ENCODE peak calls at places on chromosomes 6 and 20, in five cellular contexts. One of them, this sample, is unnamed. For H3K4me1, the result is how much of the 10 kb centered on the place peaks cover.

GRCh38 chr6:5462856-5463255 is 201.5 kb downstream of the FARS2 start:
- DNase-seq in cardiac muscle cell: no peak
- DNase-seq in MM.1S: no peak
- DNase-seq in K562: no peak
- DNase-seq in heart right ventricle: no peak
- DNase-seq in this sample: no peak

GRCh38 chr20:41329435-41330342 is 10.9 kb upstream of the LPIN3 start:
- DNase-seq in cardiac muscle cell: peak
- DNase-seq in MM.1S: peak
- DNase-seq in K562: no peak
- DNase-seq in heart right ventricle: peak
- DNase-seq in this sample: no peak

GRCh38 chr6:15351631-15352030 is 105.8 kb downstream of the JARID2 start:
- DNase-seq in MM.1S: no peak
- DNase-seq in cardiac muscle cell: peak
- DNase-seq in K562: no peak
- DNase-seq in heart right ventricle: no peak
- DNase-seq in this sample: no peak

GRCh38 chr20:56995635-56996075 is 270.8 kb downstream of the BMP7 start:
- DNase-seq in MM.1S: peak
- DNase-seq in cardiac muscle cell: peak
- DNase-seq in heart right ventricle: no peak
- DNase-seq in K562: peak
- DNase-seq in this sample: no peak

GRCh38 chr6:148736779-148737412 is 9.9 kb upstream of the UST start:
- DNase-seq in K562: no peak
- DNase-seq in heart right ventricle: no peak
- DNase-seq in MM.1S: no peak
- DNase-seq in cardiac muscle cell: no peak
- DNase-seq in this sample: no peak

GRCh38 chr6:129835691-129836090 is 25.4 kb downstream of the TMEM244 start:
- DNase-seq in heart right ventricle: no peak
- DNase-seq in K562: no peak
- DNase-seq in MM.1S: no peak
- DNase-seq in cardiac muscle cell: no peak
- DNase-seq in this sample: no peak

GRCh38 chr6:13668291-13668928 is 43.2 kb downstream of the RANBP9 start:
- DNase-seq in heart right ventricle: no peak
- DNase-seq in cardiac muscle cell: peak
- DNase-seq in K562: peak
- DNase-seq in MM.1S: peak
- DNase-seq in this sample: no peak

GRCh38 chr6:153484056-153484455 is 353.0 kb upstream of the RGS17 start:
- DNase-seq in MM.1S: no peak
- DNase-seq in heart right ventricle: no peak
- DNase-seq in cardiac muscle cell: no peak
- DNase-seq in K562: no peak
- DNase-seq in this sample: no peak

GRCh38 chr20:15613530-15613929 is 959.7 kb downstream of the KIF16B start:
- DNase-seq in cardiac muscle cell: no peak
- DNase-seq in heart right ventricle: no peak
- DNase-seq in MM.1S: no peak
- DNase-seq in K562: no peak
- DNase-seq in this sample: no peak

GRCh38 chr20:21238400-21238799 is 64.7 kb upstream of the XRN2 start:
- DNase-seq in K562: no peak
- DNase-seq in MM.1S: no peak
- DNase-seq in heart right ventricle: peak
- DNase-seq in cardiac muscle cell: no peak
- DNase-seq in this sample: no peak

GRCh38 chr6:155154158-155154830 is 109.5 kb upstream of the CLDN20 start:
- DNase-seq in cardiac muscle cell: peak
- DNase-seq in heart right ventricle: no peak
- DNase-seq in MM.1S: no peak
- DNase-seq in K562: peak
- DNase-seq in this sample: no peak

GRCh38 chr6:6856538-6857523 is 250.9 kb upstream of the RREB1 start:
- DNase-seq in MM.1S: no peak
- DNase-seq in K562: no peak
- DNase-seq in heart right ventricle: peak
- DNase-seq in cardiac muscle cell: peak
- DNase-seq in this sample: peak

GRCh38 chr6:158654498-158654897 is 4.6 kb downstream of the SYTL3 start:
- DNase-seq in K562: no peak
- DNase-seq in MM.1S: no peak
- DNase-seq in heart right ventricle: peak
- DNase-seq in cardiac muscle cell: peak
- DNase-seq in this sample: peak

GRCh38 chr6:11317885-11318771 is 85.7 kb upstream of the NEDD9 start:
- DNase-seq in cardiac muscle cell: peak
- DNase-seq in MM.1S: no peak
- DNase-seq in K562: no peak
- DNase-seq in heart right ventricle: peak
- DNase-seq in this sample: no peak

GRCh38 chr20:63625771-63626423 is 1.0 kb downstream of the GMEB2 start:
- DNase-seq in cardiac muscle cell: peak
- DNase-seq in heart right ventricle: peak
- DNase-seq in MM.1S: peak
- DNase-seq in K562: peak
- DNase-seq in this sample: no peak

GRCh38 chr6:100121854-100122609 is 128.0 kb upstream of the MCHR2 start:
- DNase-seq in heart right ventricle: no peak
- DNase-seq in MM.1S: no peak
- DNase-seq in cardiac muscle cell: no peak
- DNase-seq in K562: no peak
- DNase-seq in this sample: no peak

GRCh38 chr6:32192608-32193039 is at the start of gene GPSM3:
- DNase-seq in heart right ventricle: peak
- DNase-seq in cardiac muscle cell: peak
- DNase-seq in MM.1S: peak
- DNase-seq in K562: peak
- DNase-seq in this sample: no peak

GRCh38 chr6:12047792-12048432 is 35.8 kb downstream of the HIVEP1 start:
- DNase-seq in heart right ventricle: no peak
- DNase-seq in MM.1S: no peak
- DNase-seq in K562: no peak
- DNase-seq in cardiac muscle cell: no peak
- DNase-seq in this sample: no peak

GRCh38 chr20:63830821-63831593 is at the start of gene ZBTB46:
- DNase-seq in MM.1S: peak
- DNase-seq in K562: peak
- DNase-seq in heart right ventricle: peak
- DNase-seq in cardiac muscle cell: peak
- DNase-seq in this sample: no peak

GRCh38 chr6:103456652-103457051 is 1403.1 kb downstream of the HACE1 start:
- DNase-seq in heart right ventricle: no peak
- DNase-seq in cardiac muscle cell: no peak
- DNase-seq in K562: no peak
- DNase-seq in MM.1S: no peak
- DNase-seq in this sample: no peak

GRCh38 chr6:137166247-137167098 is 7.0 kb downstream of the IL22RA2 start:
- DNase-seq in heart right ventricle: no peak
- DNase-seq in K562: no peak
- DNase-seq in MM.1S: no peak
- DNase-seq in cardiac muscle cell: no peak
- DNase-seq in this sample: no peak

GRCh38 chr6:137165375-137166246 is 7.8 kb downstream of the IL22RA2 start:
- DNase-seq in cardiac muscle cell: peak
- DNase-seq in heart right ventricle: peak
- DNase-seq in K562: no peak
- DNase-seq in MM.1S: peak
- DNase-seq in this sample: no peak

GRCh38 chr6:137170266-137171052 is 3.0 kb downstream of the IL22RA2 start:
- DNase-seq in cardiac muscle cell: no peak
- DNase-seq in heart right ventricle: no peak
- DNase-seq in MM.1S: no peak
- DNase-seq in K562: no peak
- DNase-seq in this sample: no peak

GRCh38 chr6:137171053-137171374 is 2.4 kb downstream of the IL22RA2 start:
- DNase-seq in K562: no peak
- DNase-seq in cardiac muscle cell: no peak
- DNase-seq in MM.1S: no peak
- DNase-seq in heart right ventricle: no peak
- DNase-seq in this sample: no peak

GRCh38 chr6:137167702-137168377 is 5.6 kb downstream of the IL22RA2 start:
- DNase-seq in K562: no peak
- DNase-seq in cardiac muscle cell: no peak
- DNase-seq in heart right ventricle: no peak
- DNase-seq in MM.1S: no peak
- DNase-seq in this sample: no peak
- H3K4me1 ChIP-seq in K562: under half
- H3K4me1 ChIP-seq in cardiac muscle cell: under half
- H3K4me1 ChIP-seq in heart right ventricle: under half
- H3K4me1 ChIP-seq in MM.1S: under half
- H3K4me1 ChIP-seq in this sample: under half

DNA sequence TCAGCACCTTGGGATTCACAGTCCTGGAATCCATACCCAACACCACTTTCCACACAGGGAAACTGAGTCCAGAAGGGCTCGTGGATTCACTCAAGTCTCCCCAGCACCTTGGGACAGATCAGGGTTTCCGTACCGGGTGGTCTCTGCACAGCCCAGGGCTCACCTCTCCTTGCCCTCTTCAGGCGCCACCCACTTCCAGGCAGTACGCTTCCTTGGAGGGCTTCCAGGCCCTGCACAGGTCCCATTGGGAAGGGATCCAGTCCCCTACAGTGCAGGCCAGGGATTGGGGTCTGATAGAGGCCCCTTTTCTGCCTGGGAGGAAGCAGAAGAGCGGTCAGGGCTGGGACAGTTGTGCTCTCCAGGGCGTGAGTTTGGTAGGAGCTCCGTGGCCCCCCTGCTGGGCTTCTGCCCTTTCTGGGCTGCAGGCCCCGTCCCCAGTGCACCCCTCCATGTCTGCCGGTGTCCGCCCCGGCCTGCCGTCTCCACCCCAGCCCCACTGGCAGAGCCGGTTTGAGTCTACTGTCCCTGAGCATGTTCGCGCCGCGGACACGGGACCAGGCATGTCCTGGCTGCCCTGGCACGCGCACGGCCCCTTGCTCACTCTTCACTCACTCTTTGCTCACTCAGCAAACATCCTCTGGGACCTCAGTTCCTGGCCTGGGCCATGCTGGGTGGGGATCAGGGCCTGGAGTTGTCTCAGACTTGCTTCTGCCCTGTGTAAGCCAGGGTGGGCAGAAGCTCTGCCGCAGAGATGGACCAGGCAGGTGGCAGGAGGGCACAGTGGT is 12.6 kb downstream of the SRC start:
- DNase-seq in heart right ventricle: no peak
- DNase-seq in K562: no peak
- DNase-seq in MM.1S: no peak
- DNase-seq in cardiac muscle cell: no peak
- DNase-seq in this sample: no peak
- H3K4me1 ChIP-seq in heart right ventricle: under half
- H3K4me1 ChIP-seq in K562: under half
- H3K4me1 ChIP-seq in MM.1S: under half
- H3K4me1 ChIP-seq in cardiac muscle cell: under half
- H3K4me1 ChIP-seq in this sample: under half

GRCh38 chr20:58016779-58017178 is 211.7 kb downstream of the ANKRD60 start:
- DNase-seq in cardiac muscle cell: no peak
- DNase-seq in K562: no peak
- DNase-seq in heart right ventricle: no peak
- DNase-seq in MM.1S: no peak
- DNase-seq in this sample: no peak

GRCh38 chr20:58017970-58018530 is 210.4 kb downstream of the ANKRD60 start:
- DNase-seq in K562: no peak
- DNase-seq in cardiac muscle cell: no peak
- DNase-seq in MM.1S: no peak
- DNase-seq in heart right ventricle: no peak
- DNase-seq in this sample: no peak

GRCh38 chr20:58019027-58019849 is 209.2 kb downstream of the ANKRD60 start:
- DNase-seq in K562: no peak
- DNase-seq in MM.1S: no peak
- DNase-seq in heart right ventricle: no peak
- DNase-seq in cardiac muscle cell: no peak
- DNase-seq in this sample: no peak

GRCh38 chr20:58018590-58018989 is 209.9 kb downstream of the ANKRD60 start:
- DNase-seq in heart right ventricle: no peak
- DNase-seq in K562: no peak
- DNase-seq in MM.1S: no peak
- DNase-seq in cardiac muscle cell: no peak
- DNase-seq in this sample: no peak

DNA sequence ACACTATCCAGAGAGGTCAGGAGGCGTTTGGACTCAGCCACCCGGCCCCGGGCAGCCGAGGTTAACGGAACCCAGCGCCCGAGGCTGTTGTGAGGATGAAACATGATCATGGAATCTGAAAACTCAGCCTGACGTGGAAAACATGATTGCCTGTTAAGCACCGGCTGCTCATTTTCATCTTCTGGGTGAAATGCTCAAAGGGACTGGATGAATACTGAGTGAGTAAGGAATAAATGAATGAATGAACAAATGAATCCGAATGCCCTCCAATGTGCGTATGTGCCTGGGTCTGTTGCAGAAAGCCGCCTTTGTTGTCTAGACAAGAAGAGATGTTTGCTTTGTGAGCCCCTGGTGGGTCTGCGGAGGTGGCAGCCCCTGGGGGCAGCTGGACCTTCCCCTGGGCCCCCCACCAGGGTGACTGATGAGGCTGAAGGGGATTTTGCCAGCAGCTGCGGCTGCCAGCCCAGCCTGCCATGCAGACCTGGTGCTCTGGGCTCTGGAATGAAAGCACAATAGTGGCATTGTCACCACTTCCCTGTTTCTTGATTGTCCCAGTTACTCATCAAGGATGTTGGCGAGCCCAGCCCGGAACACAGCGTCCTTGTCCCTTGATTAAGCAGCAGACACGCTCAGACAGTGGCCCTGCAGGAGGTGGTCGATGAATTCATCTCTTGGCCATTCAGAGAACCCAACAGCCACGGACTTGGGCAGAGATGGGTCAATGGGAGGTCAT is 211.1 kb downstream of the ANKRD60 start:
- DNase-seq in heart right ventricle: peak
- DNase-seq in cardiac muscle cell: no peak
- DNase-seq in K562: no peak
- DNase-seq in MM.1S: no peak
- DNase-seq in this sample: no peak
- H3K4me1 ChIP-seq in heart right ventricle: under half
- H3K4me1 ChIP-seq in cardiac muscle cell: under half
- H3K4me1 ChIP-seq in K562: under half
- H3K4me1 ChIP-seq in MM.1S: under half
- H3K4me1 ChIP-seq in this sample: under half

DNA sequence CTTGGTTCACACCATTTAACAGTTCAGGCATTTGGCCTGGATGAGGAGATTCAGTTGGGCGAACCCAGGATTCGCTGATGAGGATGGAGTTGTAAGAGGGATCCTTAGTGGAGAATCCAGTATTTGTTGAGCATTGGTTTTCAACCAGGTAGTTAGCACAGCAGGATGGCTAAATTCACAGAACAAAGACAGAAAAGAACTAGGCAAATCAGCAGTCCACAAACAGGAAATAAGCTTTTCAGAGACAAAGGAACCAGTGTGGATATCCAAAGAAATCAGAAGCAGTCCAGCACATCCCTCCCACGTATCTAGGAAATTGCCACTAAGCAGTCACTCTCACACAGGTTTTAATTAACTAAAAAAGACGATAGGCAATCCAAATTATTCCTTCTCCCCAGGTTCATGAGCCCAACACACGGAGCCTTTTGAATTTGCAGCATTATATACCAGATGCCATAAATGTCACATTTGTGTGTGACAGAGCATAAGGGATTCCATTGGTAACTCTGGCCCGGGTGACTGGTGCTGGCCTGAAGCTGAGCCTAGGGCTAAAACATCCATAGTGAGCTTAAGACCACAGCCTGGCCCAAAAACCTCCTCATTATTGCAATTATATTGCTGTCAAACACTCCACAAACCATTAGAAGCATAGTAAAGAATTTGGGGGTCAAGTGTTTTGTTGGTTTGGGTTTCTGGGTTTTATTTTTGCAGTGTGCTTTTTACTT is 131.5 kb downstream of the SOBP start:
- DNase-seq in cardiac muscle cell: no peak
- DNase-seq in K562: no peak
- DNase-seq in MM.1S: no peak
- DNase-seq in heart right ventricle: no peak
- DNase-seq in this sample: no peak
- H3K4me1 ChIP-seq in cardiac muscle cell: under half
- H3K4me1 ChIP-seq in K562: under half
- H3K4me1 ChIP-seq in MM.1S: under half
- H3K4me1 ChIP-seq in heart right ventricle: under half
- H3K4me1 ChIP-seq in this sample: under half

This sample was measured in esophagus squamous epithelium.